ENCODE peak calls at places on chromosomes 2 and 18, in ten cellular contexts. O, T, E, B, I, V, Q, M, J and W are unnamed samples.
A peak's percentile ranks its signal among the peaks of the same experiment; 100 is the strongest.

GRCh38 chr2:156319811-156320490 is 12.6 kb downstream of the NR4A2 start:
- DNase-seq in O (peak; percentile 87), T (no peak), E (peak; percentile 87), B (peak; percentile 75), I (no peak), V (no peak), Q (no peak), M (peak; percentile 75), J (no peak), W (no peak)

GRCh38 chr2:85243101-85244072 is 84.4 kb downstream of the TGOLN2 start:
- DNase-seq in O (peak; percentile 84), T (no peak), E (peak; percentile 80), B (peak; percentile 76), I (peak; percentile 60), V (no peak), Q (no peak), M (peak; percentile 64), J (peak; percentile 68), W (no peak)

GRCh38 chr18:7754258-7754657 is 187.1 kb downstream of the PTPRM start:
- DNase-seq in O (no peak), T (no peak), E (no peak), B (no peak), I (no peak), V (no peak), Q (no peak), M (no peak), J (no peak), W (no peak)

GRCh38 chr2:171810409-171810993 is 83.5 kb downstream of the SLC25A12 start:
- DNase-seq in O (no peak), T (no peak), E (no peak), B (peak; percentile 61), I (no peak), V (peak; percentile 76), Q (peak; percentile 53), M (no peak), J (no peak), W (no peak)

GRCh38 chr2:71721362-71721665 is 268.0 kb downstream of the DYSF start:
- DNase-seq in O (no peak), T (no peak), E (no peak), B (no peak), I (no peak), V (no peak), Q (no peak), M (no peak), J (no peak), W (no peak)

GRCh38 chr2:136008205-136008865 is 22.9 kb upstream of the DARS1 start:
- DNase-seq in O (no peak), T (no peak), E (no peak), B (no peak), I (no peak), V (no peak), Q (no peak), M (peak; percentile 82), J (no peak), W (no peak)

GRCh38 chr2:3712424-3712823 is 9.0 kb downstream of the DCDC2C start:
- DNase-seq in O (no peak), T (no peak), E (no peak), B (peak; percentile 9), I (no peak), V (peak; percentile 45), Q (no peak), M (no peak), J (no peak), W (no peak)

GRCh38 chr2:15822151-15823044 is 118.0 kb upstream of the MYCN start:
- DNase-seq in O (no peak), T (no peak), E (no peak), B (no peak), I (no peak), V (no peak), Q (no peak), M (no peak), J (no peak), W (no peak)

GRCh38 chr18:62325806-62326645 is 916 bp downstream of the TNFRSF11A start:
- DNase-seq in O (peak; percentile 52), T (peak; percentile 33), E (peak; percentile 57), B (peak; percentile 74), I (peak; percentile 56), V (peak; percentile 32), Q (no peak), M (no peak), J (no peak), W (no peak)

GRCh38 chr2:113077921-113078320 is 10.2 kb downstream of the IL1F10 start:
- DNase-seq in O (no peak), T (no peak), E (peak; percentile 6), B (no peak), I (no peak), V (no peak), Q (no peak), M (no peak), J (no peak), W (peak; percentile 17)

GRCh38 chr18:63160172-63160995 is 159.2 kb downstream of the BCL2 start:
- DNase-seq in O (no peak), T (no peak), E (no peak), B (no peak), I (no peak), V (no peak), Q (no peak), M (no peak), J (no peak), W (no peak)

GRCh38 chr2:226121339-226121738 is 678.3 kb downstream of the IRS1 start:
- DNase-seq in O (no peak), T (no peak), E (no peak), B (peak; percentile 52), I (no peak), V (no peak), Q (no peak), M (no peak), J (no peak), W (no peak)

GRCh38 chr2:82478641-82479040 is 1980.4 kb downstream of the SUCLG1 start:
- DNase-seq in O (no peak), T (no peak), E (no peak), B (no peak), I (no peak), V (no peak), Q (no peak), M (no peak), J (no peak), W (no peak)